ENCODE peak calls at places on chromosomes 3 and 15, in six cellular contexts. B is mesothelial cell of epicardium, U is left ventricle myocardium inferior, E is fibroblast of pulmonary artery, S is upper lobe of right lung, R is heart left ventricle. D is an unnamed sample.

GRCh38 chr15:75114327-75114726 is 87.4 kb upstream of the C15orf39 start:
- DNase-seq in B (no peak), E (no peak), S (no peak), R (no peak), U (no peak), D (no peak)

GRCh38 chr15:99057020-99057419 is 47.9 kb upstream of the SYNM start:
- DNase-seq in U (no peak), S (no peak), E (no peak), R (no peak), B (no peak), D (no peak)

GRCh38 chr15:96312641-96313335 is 17.7 kb upstream of the NR2F2 start:
- DNase-seq in E (peak), U (no peak), B (no peak), R (no peak), S (no peak), D (no peak)

GRCh38 chr3:18237251-18238005 is 187.7 kb downstream of the SATB1 start:
- DNase-seq in U (no peak), B (no peak), E (peak), S (no peak), R (no peak), D (no peak)

GRCh38 chr3:188939799-188940198 is 232.0 kb upstream of the TPRG1 start:
- DNase-seq in U (no peak), B (no peak), S (no peak), E (no peak), R (no peak), D (no peak)

GRCh38 chr15:66563126-66563525 is 2.7 kb downstream of the LCTL start:
- DNase-seq in E (no peak), R (no peak), B (no peak), S (no peak), U (no peak), D (no peak)

GRCh38 chr3:119604878-119605277 is 7.2 kb downstream of the PLA1A start:
- DNase-seq in R (no peak), B (no peak), S (no peak), U (no peak), E (peak), D (no peak)

GRCh38 chr3:100540791-100541334 is 48.4 kb downstream of the TMEM45A start:
- DNase-seq in R (no peak), S (no peak), U (no peak), B (no peak), E (no peak), D (no peak)

GRCh38 chr3:60399861-60400845 is 851.1 kb downstream of the FHIT start:
- DNase-seq in S (no peak), E (peak), B (no peak), U (no peak), R (no peak), D (no peak)

GRCh38 chr3:170815340-170815739 is 54.7 kb downstream of the RPL22L1 start:
- DNase-seq in U (no peak), B (no peak), S (no peak), R (no peak), E (no peak), D (no peak)

GRCh38 chr3:58135712-58136543 is 74.8 kb downstream of the DNASE1L3 start:
- DNase-seq in B (no peak), U (peak), E (peak), R (peak), S (no peak), D (no peak)

GRCh38 chr15:70281261-70281810 is 183.6 kb upstream of the TLE3 start:
- DNase-seq in S (peak), U (no peak), B (no peak), E (no peak), R (no peak), D (no peak)

GRCh38 chr15:33766329-33766728 is 202.0 kb upstream of the CHRM5 start:
- DNase-seq in B (no peak), S (no peak), E (peak), U (no peak), R (no peak), D (no peak)

GRCh38 chr3:43181202-43181910 is 75.5 kb upstream of the POMGNT2 start:
- DNase-seq in E (no peak), S (no peak), U (no peak), R (no peak), B (no peak), D (no peak)

GRCh38 chr3:129622418-129622872 is 16.0 kb upstream of the PLXND1 start:
- DNase-seq in S (peak), E (no peak), B (no peak), U (peak), R (no peak), D (no peak)

GRCh38 chr15:92163641-92164040 is 230.0 kb upstream of the ST8SIA2 start:
- DNase-seq in B (no peak), R (no peak), U (no peak), S (no peak), E (no peak), D (no peak)
- TF ChIP-seq CTCF in B (no peak), R (no peak), U (no peak), S (no peak), E (no peak), D (no peak)

DNA sequence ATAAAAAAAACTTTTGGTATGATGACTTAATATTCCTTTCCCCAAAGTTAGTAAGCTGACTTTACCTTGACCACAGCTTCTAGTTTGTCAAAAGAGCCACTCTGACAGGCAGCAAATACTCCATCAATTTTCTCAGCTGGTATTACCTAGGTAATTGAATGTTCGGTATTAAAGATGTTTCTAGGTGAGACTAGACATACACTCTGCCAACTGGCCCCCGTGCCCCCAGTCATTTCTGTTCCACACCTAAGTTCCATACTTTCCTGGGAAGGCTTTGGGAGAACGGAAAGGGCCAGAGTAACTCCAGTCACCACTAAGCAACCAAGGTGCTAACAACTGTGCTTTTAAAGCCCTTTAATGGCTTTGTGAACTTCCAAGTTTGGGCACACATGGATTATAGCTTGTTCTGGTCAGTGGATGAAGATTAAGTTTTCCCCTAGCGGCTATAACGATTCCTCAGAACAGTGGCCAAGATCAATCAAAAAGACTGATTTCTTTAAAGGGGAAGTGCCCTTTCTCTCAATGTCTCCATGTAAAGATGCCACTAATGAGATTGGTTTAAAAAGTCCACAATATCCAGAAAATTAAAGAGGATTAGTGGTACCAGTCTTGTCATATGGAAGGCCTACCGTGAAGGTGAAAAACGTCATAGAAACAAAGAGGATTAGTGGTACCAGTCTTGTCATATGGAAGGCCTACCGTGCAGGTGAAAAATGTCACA is 7.0 kb downstream of the EIF4A2 start:
- DNase-seq in B (no peak), U (no peak), S (no peak), R (no peak), E (peak), D (no peak)
- TF ChIP-seq CTCF in B (no peak), U (no peak), S (no peak), R (no peak), E (peak), D (no peak)

DNA sequence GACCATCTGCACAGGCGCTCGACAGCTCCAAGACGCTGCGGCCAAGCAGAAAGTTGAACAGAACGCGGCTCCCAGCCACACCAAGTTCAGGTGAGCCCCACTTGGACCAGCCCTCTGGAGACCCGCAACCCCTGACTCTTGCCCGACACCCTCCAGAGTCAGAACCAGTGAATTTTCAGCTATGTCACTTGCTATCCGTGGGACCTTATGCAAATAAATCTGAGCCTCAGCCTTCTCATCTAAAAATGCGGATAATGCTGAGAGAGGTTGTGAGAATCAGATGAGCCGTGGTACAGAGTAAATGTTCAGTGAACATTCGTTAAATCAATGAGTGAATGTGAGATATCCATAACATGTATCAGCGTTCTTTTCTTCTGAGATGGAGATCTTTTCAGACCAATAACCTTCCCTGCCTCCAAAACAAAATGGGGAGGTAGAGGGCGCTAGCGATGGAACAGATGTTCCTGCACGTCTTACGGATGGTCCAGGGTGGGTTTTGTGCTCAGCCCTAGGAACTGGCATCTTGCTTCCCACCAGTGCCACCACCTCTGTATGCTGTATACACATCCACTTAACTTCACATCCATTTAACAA is 524 bp downstream of the MRPS11 start:
- DNase-seq in B (no peak), R (no peak), E (peak), S (no peak), U (no peak), D (no peak)
- TF ChIP-seq CTCF in B (no peak), R (no peak), E (peak), S (no peak), U (no peak), D (no peak)

GRCh38 chr3:71069797-71070196 is 513.7 kb downstream of the FOXP1 start:
- DNase-seq in B (no peak), S (no peak), R (peak), U (peak), E (peak), D (no peak)
- TF ChIP-seq CTCF in B (peak), S (peak), R (peak), U (peak), E (peak), D (no peak)

GRCh38 chr15:30997270-30997669 is 5.8 kb upstream of the MTMR10 start:
- DNase-seq in E (no peak), U (no peak), S (no peak), R (no peak), B (no peak), D (no peak)
- TF ChIP-seq CTCF in E (no peak), U (no peak), S (no peak), R (no peak), B (no peak), D (no peak)

GRCh38 chr3:128482857-128483656 is 9.9 kb downstream of the GATA2 start:
- DNase-seq in R (peak), S (no peak), E (peak), U (no peak), B (no peak), D (no peak)
- TF ChIP-seq CTCF in R (no peak), S (peak), E (peak), U (peak), B (no peak), D (no peak)

GRCh38 chr3:85567074-85567676 is 608.4 kb downstream of the CADM2 start:
- DNase-seq in B (peak), R (no peak), U (peak), E (peak), S (no peak), D (no peak)
- TF ChIP-seq CTCF in B (peak), R (peak), U (peak), E (peak), S (peak), D (no peak)

D was measured in omental fat pad.